ENCODE peak calls at places on chromosome 21, in five cellular contexts. H is brain microvascular endothelial cell; T is aorta; C is MM.1S; Y is effector memory CD4-positive, alpha-beta T cell. Z is an unnamed sample. For H3K27me3, the result is how much of the 10 kb centered on the place peaks cover.

GRCh38 chr21:44006017-44006624 is 6.0 kb upstream of the TRAPPC10 start:
- DNase-seq in H (peak), C (no peak), T (peak), Y (no peak), Z (no peak)

GRCh38 chr21:16422702-16423101 is 692.9 kb downstream of the USP25 start:
- DNase-seq in C (no peak), T (no peak), H (no peak), Y (no peak), Z (no peak)

GRCh38 chr21:44748621-44749020 is 37.2 kb upstream of the TSPEAR start:
- DNase-seq in C (no peak), T (no peak), Y (no peak), H (no peak), Z (no peak)

GRCh38 chr21:39060485-39061099 is 122.7 kb downstream of the PSMG1 start:
- DNase-seq in H (no peak), Y (no peak), C (no peak), T (no peak), Z (no peak)

GRCh38 chr21:28067015-28067414 is 925.7 kb downstream of the LTN1 start:
- DNase-seq in C (no peak), Y (no peak), H (no peak), T (no peak), Z (no peak)

GRCh38 chr21:46171996-46172862 is 12.0 kb downstream of the SPATC1L start:
- DNase-seq in T (peak), H (no peak), C (no peak), Y (no peak), Z (peak)

GRCh38 chr21:26939532-26940181 is 27.2 kb downstream of the ADAMTS5 start:
- DNase-seq in H (no peak), C (no peak), Y (no peak), T (no peak), Z (no peak)

GRCh38 chr21:14070049-14070893 is 140.5 kb downstream of the LIPI start:
- DNase-seq in T (no peak), H (no peak), Y (no peak), C (no peak), Z (peak)

GRCh38 chr21:29501451-29501850 is 202.7 kb downstream of the BACH1 start:
- DNase-seq in C (no peak), H (peak), T (no peak), Y (no peak), Z (no peak)

GRCh38 chr21:26115346-26115745 is 55.2 kb downstream of the APP start:
- DNase-seq in H (no peak), T (no peak), Y (no peak), C (no peak), Z (no peak)

GRCh38 chr21:27734146-27734545 is 767.3 kb upstream of the ADAMTS5 start:
- DNase-seq in Y (no peak), H (peak), T (no peak), C (no peak), Z (no peak)

GRCh38 chr21:15063821-15064575 is 802 bp downstream of the NRIP1 start:
- DNase-seq in H (peak), Y (no peak), C (peak), T (peak), Z (peak)

GRCh38 chr21:28636988-28637691 is 355.5 kb downstream of the LTN1 start:
- DNase-seq in T (no peak), C (no peak), H (peak), Y (no peak), Z (no peak)

GRCh38 chr21:45442276-45442675 is 37.3 kb downstream of the COL18A1 start:
- DNase-seq in H (no peak), T (peak), Y (no peak), C (no peak), Z (peak)

GRCh38 chr21:26093094-26093493 is 77.5 kb downstream of the APP start:
- DNase-seq in T (no peak), Y (no peak), C (no peak), H (peak), Z (no peak)

GRCh38 chr21:45994738-45995685 is 13.4 kb downstream of the COL6A1 start:
- DNase-seq in C (no peak), T (peak), Y (no peak), H (no peak), Z (peak)

GRCh38 chr21:40070871-40071270 is 203.6 kb downstream of the PCP4 start:
- DNase-seq in T (no peak), H (no peak), Y (no peak), C (no peak), Z (no peak)

GRCh38 chr21:20802201-20802600 is 196.0 kb upstream of the NCAM2 start:
- DNase-seq in T (no peak), C (no peak), Y (no peak), H (no peak), Z (no peak)

GRCh38 chr21:29224006-29224405 is 74.7 kb upstream of the BACH1 start:
- DNase-seq in C (no peak), H (no peak), T (no peak), Y (no peak), Z (no peak)

GRCh38 chr21:31926498-31926897 is 53.7 kb downstream of the HUNK start:
- DNase-seq in Y (no peak), C (no peak), T (no peak), H (no peak), Z (no peak)

GRCh38 chr21:25370311-25370744 is 237.0 kb downstream of the MRPL39 start:
- DNase-seq in Y (no peak), C (no peak), H (peak), T (peak), Z (no peak)

GRCh38 chr21:39818557-39818956 is 48.7 kb upstream of the PCP4 start:
- DNase-seq in Y (no peak), T (no peak), H (no peak), C (peak), Z (no peak)

GRCh38 chr21:31220567-31220966 is 123.5 kb downstream of the TIAM1 start:
- DNase-seq in Y (no peak), C (no peak), H (no peak), T (no peak), Z (no peak)

GRCh38 chr21:39705849-39706248 is 39.1 kb upstream of the IGSF5 start:
- DNase-seq in H (no peak), Y (no peak), T (no peak), C (peak), Z (no peak)

GRCh38 chr21:16079830-16080229 is 350.0 kb downstream of the USP25 start:
- DNase-seq in H (peak), Y (no peak), T (no peak), C (no peak), Z (no peak)

GRCh38 chr21:44710294-44710665 is 1.1 kb downstream of the TSPEAR start:
- DNase-seq in C (no peak), Y (no peak), H (no peak), T (no peak), Z (no peak)

GRCh38 chr21:30831194-30831765 is 1.7 kb upstream of the KRTAP7-1 start:
- DNase-seq in T (no peak), H (peak), Y (peak), C (peak), Z (no peak)

GRCh38 chr21:31665397-31665796 is 5.9 kb downstream of the SOD1 start:
- DNase-seq in T (no peak), Y (no peak), H (peak), C (no peak), Z (no peak)

GRCh38 chr21:41712201-41712600 is 54.7 kb downstream of the RIPK4 start:
- DNase-seq in C (no peak), T (no peak), Y (no peak), H (no peak), Z (no peak)

GRCh38 chr21:41709965-41710822 is 56.7 kb downstream of the RIPK4 start:
- DNase-seq in H (no peak), C (no peak), Y (no peak), T (no peak), Z (no peak)

GRCh38 chr21:41710823-41711160 is 56.1 kb downstream of the RIPK4 start:
- DNase-seq in H (no peak), C (no peak), Y (no peak), T (no peak), Z (no peak)

GRCh38 chr21:41712730-41713129 is 54.1 kb downstream of the RIPK4 start:
- DNase-seq in T (no peak), C (no peak), H (no peak), Y (no peak), Z (no peak)

GRCh38 chr21:41711416-41712023 is 55.3 kb downstream of the RIPK4 start:
- DNase-seq in C (no peak), H (no peak), T (no peak), Y (no peak), Z (no peak)
- H3K27me3 ChIP-seq in C (half or more), H (under half), T (under half), Y (under half), Z (under half)

GRCh38 chr21:36613554-36613953 is 85.4 kb upstream of the SIM2 start:
- DNase-seq in C (no peak), T (no peak), H (no peak), Y (no peak), Z (no peak)
- H3K27ac ChIP-seq in C (no peak), T (no peak), H (peak), Y (no peak), Z (no peak)

DNA sequence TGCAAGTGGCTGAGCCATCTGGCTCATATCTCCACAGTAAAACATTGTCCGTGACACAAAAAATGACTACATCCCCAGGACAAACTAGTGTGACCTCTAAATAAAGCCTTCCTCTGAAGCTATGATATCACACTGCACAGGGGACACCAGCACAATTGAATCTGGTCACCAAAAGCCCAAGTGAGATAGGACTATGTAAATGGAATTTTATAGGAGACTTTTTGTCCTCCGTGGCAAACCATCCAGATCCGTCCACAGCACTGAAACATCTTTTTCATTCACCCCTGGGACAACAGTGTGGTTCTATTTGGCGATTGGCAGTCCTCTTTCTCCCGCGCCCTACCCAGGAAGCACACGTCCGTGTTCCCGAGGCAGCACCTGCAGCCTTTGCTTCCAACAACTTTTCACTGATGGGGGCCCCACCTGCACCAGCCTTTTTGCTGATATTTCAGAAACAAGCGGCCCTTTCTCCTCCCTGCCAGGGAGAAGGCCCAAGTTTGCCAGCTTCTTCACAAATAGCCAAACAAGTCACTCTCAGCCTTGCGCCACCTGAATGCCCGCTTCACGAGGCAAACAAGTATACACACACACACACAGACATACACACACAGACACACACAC is 47.4 kb downstream of the OLIG1 start:
- DNase-seq in T (no peak), C (no peak), Y (no peak), H (no peak), Z (no peak)
- H3K27me3 ChIP-seq in T (under half), C (under half), Y (under half), H (half or more), Z (under half)

GRCh38 chr21:37656899-37657298 is 259.4 kb downstream of the KCNJ6 start:
- DNase-seq in H (no peak), T (no peak), Y (no peak), C (no peak), Z (no peak)

GRCh38 chr21:37659874-37660273 is 256.4 kb downstream of the KCNJ6 start:
- DNase-seq in C (no peak), H (no peak), T (no peak), Y (no peak), Z (no peak)

GRCh38 chr21:37658121-37658993 is 257.9 kb downstream of the KCNJ6 start:
- DNase-seq in T (no peak), H (no peak), C (no peak), Y (no peak), Z (no peak)

GRCh38 chr21:37660709-37661108 is 255.5 kb downstream of the KCNJ6 start:
- DNase-seq in T (no peak), H (no peak), C (no peak), Y (no peak), Z (no peak)

DNA sequence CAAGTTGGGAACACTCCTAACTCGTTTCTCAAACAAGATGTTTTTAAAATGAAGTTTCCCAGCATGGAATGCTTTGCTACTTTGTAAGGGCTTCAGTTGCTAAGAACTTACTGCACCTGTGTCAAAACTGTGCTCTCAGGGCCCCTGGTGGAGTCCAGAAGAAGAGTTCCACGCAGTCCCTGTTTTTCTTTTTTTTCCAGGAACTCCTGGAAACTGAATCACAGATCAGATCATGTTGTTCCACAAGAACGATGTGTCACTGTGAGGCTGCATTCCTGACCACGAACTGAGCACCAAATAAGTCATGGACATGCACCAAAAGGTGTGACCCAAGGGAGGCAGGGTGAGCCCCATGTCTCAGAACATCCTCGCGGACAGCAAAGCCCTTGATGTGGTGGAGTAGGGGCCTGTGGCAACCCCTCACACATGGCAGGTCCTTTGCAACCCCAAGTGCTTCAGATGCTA is 257.2 kb downstream of the KCNJ6 start:
- DNase-seq in H (peak), Y (no peak), T (no peak), C (no peak), Z (no peak)
- H3K27ac ChIP-seq in H (no peak), Y (no peak), T (no peak), C (no peak), Z (peak)

DNA sequence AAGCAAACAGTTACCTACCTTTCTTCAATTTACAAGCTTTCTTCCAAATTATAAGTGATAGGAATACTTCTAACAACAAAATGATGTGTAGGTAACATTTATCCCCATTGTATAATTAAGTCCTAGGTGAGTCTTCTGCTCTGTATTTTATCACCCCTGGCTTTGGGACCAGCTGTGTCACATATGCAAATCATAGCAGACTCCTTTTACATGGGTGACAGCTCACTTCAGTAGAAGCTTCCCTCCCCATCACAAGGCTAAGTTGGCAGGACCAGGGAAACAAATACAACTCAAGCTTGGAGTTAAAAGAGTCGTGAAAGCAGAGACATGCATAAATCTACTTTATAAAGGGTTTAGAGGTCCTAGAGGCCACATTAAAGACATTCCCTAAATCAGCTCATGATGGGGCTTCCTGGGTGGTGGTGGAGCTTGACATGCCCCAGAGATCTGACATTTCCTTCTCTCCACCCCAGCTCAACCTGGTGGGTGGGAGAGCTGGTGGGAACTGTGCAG is 121.2 kb upstream of the RUNX1 start:
- DNase-seq in H (no peak), C (no peak), T (no peak), Y (no peak), Z (no peak)
- H3K27me3 ChIP-seq in H (under half), C (under half), T (under half), Y (under half), Z (under half)

GRCh38 chr21:42855937-42856335 is 23.4 kb downstream of the WDR4 start:
- DNase-seq in C (no peak), Y (no peak), T (no peak), H (no peak), Z (no peak)
- H3K27ac ChIP-seq in C (no peak), Y (no peak), T (no peak), H (no peak), Z (no peak)